ENCODE peak calls at places on chromosomes 1 and 21, in four cellular contexts. One of them, this sample, is unnamed.

GRCh38 chr1:19204665-19205266 is 5.3 kb downstream of the UBR4 start:
- DNase-seq in WTC11: no peak
- DNase-seq in K562: no peak
- DNase-seq in SK-N-SH: no peak
- DNase-seq in this sample: no peak

GRCh38 chr1:111989531-111990025 is at the start of gene KCND3:
- DNase-seq in WTC11: peak
- DNase-seq in K562: peak
- DNase-seq in SK-N-SH: peak
- DNase-seq in this sample: peak

GRCh38 chr1:154862927-154863701 is 7.0 kb downstream of the KCNN3 start:
- DNase-seq in WTC11: no peak
- DNase-seq in K562: no peak
- DNase-seq in SK-N-SH: no peak
- DNase-seq in this sample: no peak

GRCh38 chr1:28056129-28056925 is 32.1 kb downstream of the EYA3 start:
- DNase-seq in WTC11: no peak
- DNase-seq in K562: no peak
- DNase-seq in SK-N-SH: no peak
- DNase-seq in this sample: no peak

GRCh38 chr1:77100870-77101269 is 118.4 kb downstream of the PIGK start:
- DNase-seq in WTC11: no peak
- DNase-seq in K562: no peak
- DNase-seq in SK-N-SH: no peak
- DNase-seq in this sample: no peak

GRCh38 chr1:67537647-67538018 is 107.4 kb upstream of the SERBP1 start:
- DNase-seq in WTC11: no peak
- DNase-seq in K562: no peak
- DNase-seq in SK-N-SH: no peak
- DNase-seq in this sample: no peak

GRCh38 chr1:180167721-180168467 is 13.2 kb downstream of the QSOX1 start:
- DNase-seq in WTC11: peak
- DNase-seq in K562: peak
- DNase-seq in SK-N-SH: no peak
- DNase-seq in this sample: peak

GRCh38 chr1:13965770-13966398 is 265.9 kb downstream of the PRDM2 start:
- DNase-seq in WTC11: peak
- DNase-seq in K562: peak
- DNase-seq in SK-N-SH: peak
- DNase-seq in this sample: peak

GRCh38 chr21:41715649-41716321 is 51.1 kb downstream of the RIPK4 start:
- DNase-seq in WTC11: no peak
- DNase-seq in K562: no peak
- DNase-seq in SK-N-SH: no peak
- DNase-seq in this sample: no peak

GRCh38 chr1:58755468-58755872 is 28.4 kb downstream of the JUN start:
- DNase-seq in WTC11: no peak
- DNase-seq in K562: no peak
- DNase-seq in SK-N-SH: no peak
- DNase-seq in this sample: no peak

GRCh38 chr1:77336730-77337129 is 54.9 kb downstream of the AK5 start:
- DNase-seq in WTC11: no peak
- DNase-seq in K562: no peak
- DNase-seq in SK-N-SH: no peak
- DNase-seq in this sample: no peak

GRCh38 chr1:171418546-171418945 is 66.8 kb upstream of the PRRC2C start:
- DNase-seq in WTC11: no peak
- DNase-seq in K562: no peak
- DNase-seq in SK-N-SH: no peak
- DNase-seq in this sample: no peak

GRCh38 chr1:89199515-89199914 is 773 bp upstream of the GBP4 start:
- DNase-seq in WTC11: no peak
- DNase-seq in K562: no peak
- DNase-seq in SK-N-SH: no peak
- DNase-seq in this sample: no peak

GRCh38 chr1:20343149-20343936 is 52.7 kb downstream of the VWA5B1 start:
- DNase-seq in WTC11: peak
- DNase-seq in K562: peak
- DNase-seq in SK-N-SH: peak
- DNase-seq in this sample: peak

GRCh38 chr1:68234094-68234493 is 1.8 kb upstream of the WLS start:
- DNase-seq in WTC11: no peak
- DNase-seq in K562: no peak
- DNase-seq in SK-N-SH: no peak
- DNase-seq in this sample: no peak

GRCh38 chr21:38289697-38290096 is 32.9 kb downstream of the KCNJ15 start:
- DNase-seq in WTC11: no peak
- DNase-seq in K562: no peak
- DNase-seq in SK-N-SH: no peak
- DNase-seq in this sample: no peak

GRCh38 chr1:231390071-231390470 is 32.0 kb downstream of the EGLN1 start:
- DNase-seq in WTC11: no peak
- DNase-seq in K562: no peak
- DNase-seq in SK-N-SH: no peak
- DNase-seq in this sample: no peak

GRCh38 chr21:42539342-42539741 is 25.7 kb downstream of the SLC37A1 start:
- DNase-seq in WTC11: no peak
- DNase-seq in K562: no peak
- DNase-seq in SK-N-SH: no peak
- DNase-seq in this sample: no peak

GRCh38 chr21:40176732-40177131 is 309.5 kb downstream of the PCP4 start:
- DNase-seq in WTC11: no peak
- DNase-seq in K562: no peak
- DNase-seq in SK-N-SH: peak
- DNase-seq in this sample: no peak

GRCh38 chr1:84724128-84724860 is 34.0 kb upstream of the SSX2IP start:
- DNase-seq in WTC11: peak
- DNase-seq in K562: peak
- DNase-seq in SK-N-SH: no peak
- DNase-seq in this sample: peak

GRCh38 chr1:232820431-232820830 is 15.2 kb downstream of the MAP10 start:
- DNase-seq in WTC11: no peak
- DNase-seq in K562: no peak
- DNase-seq in SK-N-SH: no peak
- DNase-seq in this sample: no peak

GRCh38 chr1:43147625-43148319 is 24.3 kb downstream of the EBNA1BP2 start:
- DNase-seq in WTC11: peak
- DNase-seq in K562: peak
- DNase-seq in SK-N-SH: peak
- DNase-seq in this sample: peak

GRCh38 chr1:182927693-182928433 is 25.1 kb downstream of the SHCBP1L start:
- DNase-seq in WTC11: no peak
- DNase-seq in K562: no peak
- DNase-seq in SK-N-SH: no peak
- DNase-seq in this sample: no peak

GRCh38 chr1:161869291-161869690 is 103.2 kb downstream of the ATF6 start:
- DNase-seq in WTC11: no peak
- DNase-seq in K562: no peak
- DNase-seq in SK-N-SH: no peak
- DNase-seq in this sample: no peak

GRCh38 chr1:50699795-50700194 is 260.3 kb downstream of the FAF1 start:
- DNase-seq in WTC11: no peak
- DNase-seq in K562: no peak
- DNase-seq in SK-N-SH: no peak
- DNase-seq in this sample: no peak

GRCh38 chr1:40798366-40799310 is 15.1 kb downstream of the KCNQ4 start:
- DNase-seq in WTC11: no peak
- DNase-seq in K562: no peak
- DNase-seq in SK-N-SH: no peak
- DNase-seq in this sample: no peak

GRCh38 chr1:66371233-66372005 is 162.5 kb upstream of the SGIP1 start:
- DNase-seq in WTC11: no peak
- DNase-seq in K562: no peak
- DNase-seq in SK-N-SH: no peak
- DNase-seq in this sample: no peak

GRCh38 chr21:16419188-16419874 is 689.5 kb downstream of the USP25 start:
- DNase-seq in WTC11: no peak
- DNase-seq in K562: no peak
- DNase-seq in SK-N-SH: peak
- DNase-seq in this sample: no peak

GRCh38 chr1:16181887-16182719 is 26.2 kb upstream of the EPHA2 start:
- DNase-seq in WTC11: peak
- DNase-seq in K562: no peak
- DNase-seq in SK-N-SH: no peak
- DNase-seq in this sample: peak

GRCh38 chr1:4093856-4094565 is 193.9 kb upstream of the C1orf174 start:
- DNase-seq in WTC11: no peak
- DNase-seq in K562: no peak
- DNase-seq in SK-N-SH: no peak
- DNase-seq in this sample: no peak

GRCh38 chr1:88890790-88891317 is 513 bp downstream of the GTF2B start:
- DNase-seq in WTC11: peak
- DNase-seq in K562: no peak
- DNase-seq in SK-N-SH: peak
- DNase-seq in this sample: no peak

GRCh38 chr1:182245040-182245439 is 146.6 kb downstream of the GLUL start:
- DNase-seq in WTC11: no peak
- DNase-seq in K562: no peak
- DNase-seq in SK-N-SH: no peak
- DNase-seq in this sample: no peak

GRCh38 chr1:180061019-180061418 is 93.7 kb upstream of the QSOX1 start:
- DNase-seq in WTC11: no peak
- DNase-seq in K562: no peak
- DNase-seq in SK-N-SH: no peak
- DNase-seq in this sample: no peak

GRCh38 chr21:39715804-39716397 is 29.1 kb upstream of the IGSF5 start:
- DNase-seq in WTC11: peak
- DNase-seq in K562: peak
- DNase-seq in SK-N-SH: peak
- DNase-seq in this sample: peak

GRCh38 chr1:68459796-68460195 is 10.0 kb upstream of the RPE65 start:
- DNase-seq in WTC11: no peak
- DNase-seq in K562: no peak
- DNase-seq in SK-N-SH: no peak
- DNase-seq in this sample: no peak

GRCh38 chr1:1510912-1511532 is 940 bp upstream of the ATAD3A start:
- DNase-seq in WTC11: peak
- DNase-seq in K562: peak
- DNase-seq in SK-N-SH: peak
- DNase-seq in this sample: peak

DNA sequence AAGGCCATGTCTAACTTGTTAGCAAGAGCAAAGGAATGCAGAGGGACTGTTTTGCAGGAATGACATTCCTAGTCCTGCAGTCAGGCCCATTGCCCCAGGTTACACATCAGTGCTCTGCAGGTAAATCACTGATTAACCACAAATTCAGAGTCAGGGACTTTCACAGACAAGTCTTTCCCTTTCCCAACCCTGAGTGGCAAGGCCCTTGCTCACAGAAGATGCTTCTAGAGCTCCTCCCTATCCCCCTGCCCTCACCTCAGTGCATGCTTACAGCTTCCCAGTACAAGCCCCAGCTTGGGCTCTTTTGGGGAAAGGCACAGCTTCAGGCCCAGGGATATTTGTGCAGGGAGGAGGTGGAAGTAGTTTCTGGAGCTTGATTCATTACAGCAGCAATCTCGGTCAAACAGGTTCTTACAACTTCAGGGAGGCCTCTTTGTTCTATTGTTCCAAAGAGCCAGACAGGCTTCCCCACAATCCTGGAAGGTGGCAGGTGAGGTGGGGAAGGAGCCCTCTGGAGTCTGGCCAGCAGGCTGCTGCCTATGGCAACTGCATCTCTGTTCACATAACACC is 53.9 kb downstream of the CASQ2 start:
- DNase-seq in WTC11: peak
- DNase-seq in K562: no peak
- DNase-seq in SK-N-SH: no peak
- DNase-seq in this sample: no peak
- TF ChIP-seq TEAD4 in WTC11: no peak
- TF ChIP-seq TEAD4 in K562: no peak
- TF ChIP-seq TEAD4 in SK-N-SH: no peak
- TF ChIP-seq TEAD4 in this sample: no peak

GRCh38 chr1:98053471-98054366 is 132.9 kb upstream of the DPYD start:
- DNase-seq in WTC11: peak
- DNase-seq in K562: peak
- DNase-seq in SK-N-SH: peak
- DNase-seq in this sample: peak
- TF ChIP-seq TEAD4 in WTC11: no peak
- TF ChIP-seq TEAD4 in K562: no peak
- TF ChIP-seq TEAD4 in SK-N-SH: peak
- TF ChIP-seq TEAD4 in this sample: no peak

DNA sequence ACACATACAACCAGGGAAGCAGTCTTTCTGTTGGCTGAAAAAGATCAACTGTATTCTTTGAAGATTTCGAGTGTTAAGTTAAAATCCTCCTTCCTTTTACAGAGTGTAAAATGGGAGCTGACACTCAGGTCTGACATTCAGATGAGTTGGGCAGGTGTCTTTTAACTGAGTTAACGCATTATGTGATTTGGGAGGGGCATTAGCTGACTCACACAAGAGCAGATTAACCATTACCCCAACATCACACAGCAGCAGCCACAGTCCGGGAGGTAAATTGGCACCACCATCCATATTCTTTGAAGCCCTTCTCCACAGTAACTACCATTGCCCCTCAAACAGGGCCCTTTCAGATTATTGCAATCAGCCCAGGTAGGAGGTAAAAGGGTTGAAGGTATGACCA is 15.8 kb upstream of the JAK1 start:
- DNase-seq in WTC11: no peak
- DNase-seq in K562: no peak
- DNase-seq in SK-N-SH: no peak
- DNase-seq in this sample: no peak
- TF ChIP-seq TEAD4 in WTC11: no peak
- TF ChIP-seq TEAD4 in K562: no peak
- TF ChIP-seq TEAD4 in SK-N-SH: no peak
- TF ChIP-seq TEAD4 in this sample: no peak

DNA sequence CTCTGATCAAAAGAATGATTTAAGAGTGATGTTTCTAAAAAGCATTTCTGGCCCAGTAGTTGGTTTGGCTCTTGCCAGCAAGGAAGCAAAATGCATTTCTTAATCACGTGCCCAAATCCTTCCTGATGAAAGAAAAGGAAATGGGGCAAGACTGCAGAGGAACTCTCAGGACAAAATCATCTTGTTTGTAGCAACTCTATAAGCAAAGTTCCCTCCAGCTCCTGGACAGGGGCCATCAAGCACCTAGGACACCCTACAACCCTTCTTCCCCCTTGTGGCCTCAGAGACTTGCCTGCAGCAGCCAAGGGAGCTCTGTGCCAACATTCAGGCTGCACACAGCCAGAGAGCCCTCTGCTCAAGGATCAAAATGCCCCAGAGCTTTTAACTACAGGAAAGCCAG is 105.1 kb downstream of the KIAA0319L start:
- DNase-seq in WTC11: no peak
- DNase-seq in K562: no peak
- DNase-seq in SK-N-SH: no peak
- DNase-seq in this sample: no peak
- TF ChIP-seq TEAD4 in WTC11: no peak
- TF ChIP-seq TEAD4 in K562: no peak
- TF ChIP-seq TEAD4 in SK-N-SH: no peak
- TF ChIP-seq TEAD4 in this sample: no peak

DNA sequence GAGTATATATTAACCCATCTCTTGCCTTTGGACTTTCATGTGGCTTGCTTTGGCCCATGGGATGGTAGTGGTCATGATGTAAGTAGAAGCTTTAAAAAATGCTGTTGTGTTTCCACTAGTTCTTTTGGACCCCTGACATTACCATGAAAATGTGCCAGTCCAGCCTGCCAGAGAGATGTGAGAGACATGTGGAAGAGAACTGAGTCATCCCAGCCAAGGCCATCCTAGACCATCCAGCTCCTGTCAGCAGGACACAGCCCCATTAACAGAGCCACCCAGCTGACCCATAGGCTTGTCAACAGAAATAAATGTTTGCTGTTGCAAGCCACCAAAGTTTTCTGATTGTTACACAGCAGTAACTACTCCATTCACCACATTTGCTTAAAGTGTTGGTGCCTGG is 3.9 kb upstream of the CD101 start:
- DNase-seq in WTC11: no peak
- DNase-seq in K562: no peak
- DNase-seq in SK-N-SH: no peak
- DNase-seq in this sample: no peak
- TF ChIP-seq TEAD4 in WTC11: no peak
- TF ChIP-seq TEAD4 in K562: no peak
- TF ChIP-seq TEAD4 in SK-N-SH: no peak
- TF ChIP-seq TEAD4 in this sample: no peak